ENCODE peak calls at places on chromosome 19, in six cellular contexts. A is sigmoid colon, X is heart right ventricle, N is transverse colon, W is thoracic aorta, S is choroid plexus epithelial cell. C is an unnamed sample.

GRCh38 chr19:39132344-39132969 is 6.9 kb downstream of the PAK4 start:
- DNase-seq in A (no peak), X (no peak), N (no peak), W (no peak), S (no peak), C (no peak)

GRCh38 chr19:34317311-34317927 is 47.6 kb upstream of the GPI start:
- DNase-seq in A (peak; percentile 34), X (peak; percentile 33), N (peak; percentile 28), W (no peak), S (peak; percentile 40), C (peak; percentile 41)

GRCh38 chr19:51192689-51193088 is 32.2 kb upstream of the CD33 start:
- DNase-seq in A (no peak), X (no peak), N (no peak), W (no peak), S (no peak), C (no peak)

GRCh38 chr19:5547881-5548280 is 19.9 kb downstream of the TINCR start:
- DNase-seq in A (no peak), X (no peak), N (peak; percentile 33), W (no peak), S (peak; percentile 61), C (peak; percentile 33)

GRCh38 chr19:41537789-41538188 is 38.2 kb upstream of the CEACAM21 start:
- DNase-seq in A (no peak), X (no peak), N (no peak), W (no peak), S (peak; percentile 61), C (peak; percentile 41)

GRCh38 chr19:12703056-12703455 is 6.6 kb upstream of the FBXW9 start:
- DNase-seq in A (no peak), X (no peak), N (no peak), W (no peak), S (peak; percentile 65), C (peak; percentile 74)

GRCh38 chr19:3365447-3366103 is 808 bp upstream of the NFIC start:
- DNase-seq in A (peak; percentile 94), X (peak; percentile 74), N (peak; percentile 66), W (no peak), S (peak; percentile 73), C (peak; percentile 71)

GRCh38 chr19:46861691-46862503 is 1.1 kb downstream of the ARHGAP35 start:
- DNase-seq in A (peak; percentile 70), X (no peak), N (peak; percentile 28), W (no peak), S (no peak), C (peak; percentile 24)

GRCh38 chr19:23311551-23311950 is 61.4 kb upstream of the ZNF724 start:
- DNase-seq in A (no peak), X (no peak), N (no peak), W (no peak), S (no peak), C (no peak)

GRCh38 chr19:1618157-1619093 is 13.2 kb upstream of the UQCR11 start:
- DNase-seq in A (no peak), X (peak; percentile 38), N (peak; percentile 60), W (no peak), S (peak; percentile 26), C (peak; percentile 25)

GRCh38 chr19:55503447-55504251 is 15.4 kb downstream of the SSC5D start:
- DNase-seq in A (peak; percentile 97), X (peak; percentile 92), N (peak; percentile 92), W (peak; percentile 69), S (peak; percentile 92), C (peak; percentile 88)

GRCh38 chr19:10828981-10829821 is 6.8 kb downstream of the TMED1 start:
- DNase-seq in A (no peak), X (no peak), N (no peak), W (no peak), S (no peak), C (no peak)

GRCh38 chr19:46015080-46015960 is 7.5 kb downstream of the PGLYRP1 start:
- DNase-seq in A (no peak), X (peak; percentile 32), N (peak; percentile 83), W (no peak), S (peak; percentile 18), C (peak; percentile 8)

DNA sequence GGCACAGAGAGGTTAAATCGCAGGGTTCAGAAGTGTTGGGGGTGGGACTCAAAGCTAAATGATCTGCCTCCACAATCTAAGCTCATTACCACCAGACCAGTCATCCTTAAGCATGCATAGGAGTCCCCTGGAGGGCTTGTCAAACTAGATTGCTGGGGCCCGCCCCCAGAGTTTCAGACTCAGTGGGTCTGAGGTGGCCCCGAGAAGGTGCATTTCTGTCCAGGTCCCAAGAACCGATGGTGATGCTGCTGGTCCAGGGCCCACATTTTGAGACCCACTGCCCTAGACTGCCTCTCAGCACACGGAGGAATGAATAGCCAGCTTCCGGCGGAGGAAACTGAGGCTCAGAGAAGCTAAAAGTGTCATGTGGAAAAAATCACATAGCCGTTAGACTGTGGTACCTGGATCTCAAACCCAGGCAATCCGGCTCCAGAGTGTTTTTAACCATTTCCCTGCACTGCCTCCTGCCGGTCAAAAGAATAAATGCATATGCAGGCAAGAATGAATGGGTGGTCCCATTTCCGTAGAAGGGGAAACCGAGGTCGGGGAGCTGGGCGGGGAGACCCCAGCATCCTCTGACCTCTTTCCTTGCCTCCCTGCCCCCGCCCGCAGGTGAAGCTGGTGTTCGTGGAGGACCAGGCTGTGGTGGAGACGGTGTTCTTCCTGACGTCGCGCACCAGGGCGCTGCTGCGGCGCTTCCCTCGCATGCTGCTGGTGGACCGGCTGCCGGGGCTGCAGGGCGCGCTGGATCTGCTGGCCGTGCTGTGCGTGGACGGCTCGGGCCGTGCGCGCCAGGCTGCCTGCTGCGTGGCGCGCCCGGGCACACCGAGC is 23.8 kb downstream of the ZSWIM9 start:
- DNase-seq in A (no peak), X (no peak), N (no peak), W (no peak), S (peak; percentile 33), C (no peak)
- TF ChIP-seq CTCF in A (peak; percentile 45), X (peak; percentile 56), N (peak; percentile 32), W (peak; percentile 28), S (peak; percentile 71), C (peak; percentile 58)

GRCh38 chr19:48635966-48636858 is 967 bp downstream of the DBP start:
- DNase-seq in A (peak; percentile 78), X (peak; percentile 69), N (peak; percentile 63), W (no peak), S (no peak), C (no peak)

GRCh38 chr19:48635263-48635965 is 1.8 kb downstream of the DBP start:
- DNase-seq in A (peak; percentile 88), X (peak; percentile 78), N (peak; percentile 82), W (no peak), S (no peak), C (no peak)

GRCh38 chr19:48637948-48638830 is 1.0 kb upstream of the DBP start:
- DNase-seq in A (peak; percentile 96), X (peak; percentile 92), N (peak; percentile 88), W (no peak), S (peak; percentile 99), C (peak; percentile 91)

GRCh38 chr19:48637449-48637947 is 319 bp upstream of the DBP start:
- DNase-seq in A (peak; percentile 100), X (peak; percentile 100), N (peak; percentile 99), W (peak; percentile 99), S (peak; percentile 100), C (peak; percentile 93)

DNA sequence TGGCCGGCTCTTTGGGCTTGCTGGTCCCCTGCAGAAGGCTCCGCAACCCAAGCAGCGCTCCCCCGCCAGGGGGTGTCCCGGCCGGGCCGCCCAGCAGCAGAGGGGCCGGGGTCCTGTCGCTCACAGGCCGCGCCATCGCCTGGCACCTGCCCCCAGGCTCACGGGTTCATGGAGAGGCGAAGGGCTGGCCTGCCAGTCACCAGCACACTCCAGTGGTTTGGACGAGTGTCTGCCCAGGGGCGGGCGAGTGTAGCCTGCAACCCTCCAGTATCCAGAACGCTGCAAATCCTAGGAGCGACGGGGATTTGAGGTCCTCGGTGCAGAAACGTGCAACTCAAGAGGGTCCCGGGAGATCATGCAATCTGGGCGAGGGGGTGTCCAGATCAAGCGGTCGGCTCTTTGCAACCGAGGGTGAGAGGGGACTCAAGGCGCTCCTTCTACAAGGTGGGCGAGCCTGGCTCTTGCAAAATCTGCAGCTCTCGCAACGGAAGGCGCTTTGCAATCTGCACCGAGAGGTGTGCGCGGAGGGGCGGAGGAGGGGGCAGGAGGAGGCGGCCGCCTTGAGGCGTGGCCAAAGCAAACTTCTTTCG is at the start of gene DBP:
- DNase-seq in A (no peak), X (peak; percentile 58), N (peak; percentile 62), W (no peak), S (no peak), C (no peak)
- TF ChIP-seq CTCF in A (peak; percentile 15), X (peak; percentile 34), N (peak; percentile 31), W (no peak), S (peak; percentile 6), C (no peak)

GRCh38 chr19:18425515-18426415 is 6.6 kb downstream of the SSBP4 start:
- DNase-seq in A (peak; percentile 88), X (peak; percentile 78), N (peak; percentile 55), W (no peak), S (peak; percentile 55), C (peak; percentile 60)
- TF ChIP-seq CTCF in A (peak; percentile 20), X (no peak), N (no peak), W (peak; percentile 60), S (no peak), C (peak; percentile 16)

GRCh38 chr19:16497837-16498236 is 1.6 kb downstream of the C19orf44 start:
- DNase-seq in A (no peak), X (no peak), N (no peak), W (no peak), S (no peak), C (no peak)

GRCh38 chr19:16496613-16496983 is 404 bp downstream of the C19orf44 start:
- DNase-seq in A (peak; percentile 80), X (peak; percentile 37), N (peak; percentile 20), W (peak; percentile 20), S (peak; percentile 47), C (peak; percentile 69)

GRCh38 chr19:16497042-16497441 is 848 bp downstream of the C19orf44 start:
- DNase-seq in A (no peak), X (no peak), N (no peak), W (no peak), S (no peak), C (peak; percentile 30)

GRCh38 chr19:16495982-16496612 is at the start of the genes C19orf44 and CALR3:
- DNase-seq in A (peak; percentile 99), X (peak; percentile 99), N (peak; percentile 99), W (peak; percentile 97), S (peak; percentile 99), C (peak; percentile 97)
- TF ChIP-seq CTCF in A (no peak), X (peak; percentile 55), N (peak; percentile 53), W (peak; percentile 32), S (peak; percentile 9), C (no peak)

GRCh38 chr19:35790981-35791813 is 15.8 kb downstream of the ARHGAP33 start:
- DNase-seq in A (peak; percentile 61), X (no peak), N (no peak), W (no peak), S (no peak), C (no peak)
- TF ChIP-seq CTCF in A (no peak), X (no peak), N (no peak), W (no peak), S (peak; percentile 21), C (peak; percentile 5)

C was measured in fibroblast of mammary gland.